ENCODE peak calls at places on chromosomes 16 and 17, in nine cellular contexts. E is thyroid gland, S is adrenal gland, R is bronchial epithelial cell, H is heart right ventricle, Y is HFFc6, G is GM10248, O is BE2C, D is breast epithelium. C is an unnamed sample.

GRCh38 chr16:19119564-19119963 is 5.8 kb downstream of the ITPRIPL2 start:
- DNase-seq in E (no peak), S (no peak), R (peak; percentile 87), H (no peak), Y (peak; percentile 83), G (no peak), O (no peak), D (no peak), C (peak; percentile 95)

GRCh38 chr16:67256701-67257230 is 8.0 kb downstream of the SLC9A5 start:
- DNase-seq in E (no peak), S (no peak), R (no peak), H (no peak), Y (no peak), G (no peak), O (no peak), D (no peak), C (no peak)

GRCh38 chr16:87728026-87728425 is 37.8 kb downstream of the KLHDC4 start:
- DNase-seq in E (no peak), S (no peak), R (no peak), H (no peak), Y (no peak), G (no peak), O (no peak), D (no peak), C (peak; percentile 62)

GRCh38 chr17:38453951-38454421 is 25.7 kb downstream of the ARHGAP23 start:
- DNase-seq in E (no peak), S (peak; percentile 70), R (peak; percentile 39), H (peak; percentile 57), Y (peak; percentile 33), G (no peak), O (peak; percentile 57), D (no peak), C (peak; percentile 55)

GRCh38 chr16:69396187-69397061 is 10.6 kb upstream of the TERF2 start:
- DNase-seq in E (peak; percentile 74), S (peak; percentile 92), R (peak; percentile 87), H (peak; percentile 84), Y (peak; percentile 92), G (peak; percentile 57), O (peak; percentile 83), D (peak; percentile 58), C (peak; percentile 99)

GRCh38 chr16:87840462-87840978 is 28.8 kb downstream of the SLC7A5 start:
- DNase-seq in E (no peak), S (no peak), R (no peak), H (no peak), Y (no peak), G (no peak), O (no peak), D (no peak), C (no peak)

GRCh38 chr16:28218109-28218508 is 6.3 kb upstream of the XPO6 start:
- DNase-seq in E (no peak), S (peak; percentile 65), R (peak; percentile 49), H (no peak), Y (peak; percentile 48), G (peak; percentile 67), O (no peak), D (no peak), C (peak; percentile 74)

GRCh38 chr16:4460936-4461249 is 13.5 kb downstream of the NMRAL1 start:
- DNase-seq in E (no peak), S (no peak), R (no peak), H (no peak), Y (no peak), G (no peak), O (no peak), D (no peak), C (no peak)

GRCh38 chr16:25859645-25860044 is 167.9 kb downstream of the HS3ST4 start:
- DNase-seq in E (no peak), S (no peak), R (no peak), H (no peak), Y (no peak), G (no peak), O (no peak), D (no peak), C (no peak)

DNA sequence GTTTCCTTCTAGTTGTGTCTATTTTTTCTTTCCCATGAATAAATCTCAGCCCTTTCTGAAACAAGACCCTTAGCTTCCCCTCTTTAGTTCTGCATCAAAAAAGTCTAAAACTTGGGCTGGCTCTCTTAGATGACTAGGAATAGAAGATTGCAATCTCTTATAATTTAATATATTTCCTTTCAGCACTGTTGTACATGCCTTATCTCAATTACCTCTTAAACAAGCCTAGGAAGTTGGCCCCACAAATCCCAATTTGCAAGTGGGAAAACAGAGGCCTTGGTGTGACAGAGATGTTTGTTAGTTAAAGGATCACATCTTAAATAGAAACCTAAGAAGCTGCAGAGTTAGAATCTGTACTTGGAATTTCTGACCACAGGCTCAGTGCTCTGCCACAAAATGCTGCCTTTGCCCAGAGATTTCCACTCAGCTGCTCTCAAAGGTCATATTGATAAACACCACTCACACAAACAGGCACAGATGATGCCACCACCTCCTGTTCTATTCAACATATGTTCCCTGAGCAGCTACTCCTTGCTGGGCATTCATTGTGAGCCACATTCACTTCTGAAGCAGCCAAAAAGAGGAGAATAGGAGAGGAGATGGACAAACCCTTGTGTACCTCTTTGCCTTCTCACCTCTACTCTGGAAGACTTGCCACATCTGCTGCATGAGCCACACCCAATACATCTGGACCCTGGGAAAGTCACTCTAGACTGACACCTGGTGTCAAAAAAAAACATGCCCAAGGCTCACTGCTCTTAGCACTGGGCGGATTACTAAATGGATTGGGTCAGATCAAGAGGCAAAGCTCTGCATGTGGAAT is 5.5 kb downstream of the CCDC182 start:
- DNase-seq in E (no peak), S (no peak), R (peak; percentile 58), H (no peak), Y (no peak), G (peak; percentile 51), O (peak; percentile 35), D (no peak), C (peak; percentile 38)
- TF ChIP-seq CTCF in E (peak; percentile 47), S (peak; percentile 39), R (peak; percentile 58), H (no peak), Y (peak; percentile 68), G (peak; percentile 49), O (peak; percentile 76), D (no peak), C (peak; percentile 53)

DNA sequence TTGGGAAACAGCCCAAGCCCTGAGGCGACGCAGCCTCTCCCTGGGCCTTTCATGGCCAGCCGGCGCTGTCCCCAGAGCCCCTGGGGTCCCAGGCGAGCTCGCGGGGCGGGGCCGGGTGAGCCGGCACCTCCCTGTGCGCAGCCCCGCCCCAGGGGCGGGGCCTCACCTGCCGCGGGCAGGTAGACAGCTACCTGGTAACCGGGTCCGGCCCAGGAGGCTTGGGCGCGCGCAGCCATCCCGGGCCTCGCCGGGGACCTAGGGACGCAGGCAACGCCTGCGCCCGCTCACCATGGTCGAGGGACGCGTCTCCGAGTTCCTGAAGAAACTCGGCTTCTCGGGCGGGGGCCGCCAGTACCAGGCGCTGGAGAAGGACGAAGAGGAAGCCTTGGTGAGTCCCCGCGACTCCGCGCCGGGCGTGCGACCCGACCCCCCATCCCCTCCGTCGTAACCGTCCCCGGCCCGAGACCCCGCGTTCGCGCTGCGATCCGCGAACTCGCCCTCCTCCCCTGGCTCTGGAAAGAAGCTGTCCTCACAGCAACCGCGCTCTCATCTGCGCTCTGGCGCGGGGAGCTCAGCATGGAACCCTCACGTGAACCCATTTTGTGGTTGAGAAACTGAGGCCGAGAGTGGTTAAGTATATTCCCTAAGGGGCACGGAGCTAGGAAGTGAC is at the start of gene ATP2C2:
- DNase-seq in E (peak; percentile 87), S (no peak), R (no peak), H (no peak), Y (no peak), G (no peak), O (no peak), D (peak; percentile 69), C (no peak)
- TF ChIP-seq CTCF in E (no peak), S (no peak), R (no peak), H (no peak), Y (no peak), G (no peak), O (no peak), D (no peak), C (no peak)

DNA sequence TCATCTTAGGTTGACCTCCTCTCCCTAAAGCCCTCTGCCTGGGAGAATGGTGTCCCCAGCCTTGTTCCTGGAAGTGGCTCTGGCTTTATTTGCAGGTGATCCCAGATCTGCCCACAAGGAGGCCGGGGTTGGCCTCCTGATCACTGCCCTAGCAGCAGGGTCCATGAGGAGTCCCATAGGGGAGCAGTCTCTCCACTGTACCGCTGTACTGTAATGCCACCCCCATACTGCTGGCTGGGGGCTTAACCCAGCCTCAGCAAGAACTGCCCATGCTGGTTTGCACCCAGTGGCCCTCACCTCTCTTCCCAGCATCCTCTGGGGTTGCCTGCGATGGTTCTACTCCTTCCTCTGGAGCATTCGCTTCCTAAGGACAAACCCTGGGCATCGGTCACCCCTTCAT is 39.1 kb downstream of the PSME3IP1 start:
- DNase-seq in E (no peak), S (no peak), R (no peak), H (no peak), Y (no peak), G (no peak), O (peak; percentile 44), D (no peak), C (no peak)
- TF ChIP-seq CTCF in E (no peak), S (no peak), R (peak; percentile 20), H (no peak), Y (peak; percentile 62), G (no peak), O (peak; percentile 41), D (peak; percentile 11), C (peak; percentile 29)

GRCh38 chr16:10812352-10813122 is 6.1 kb downstream of the TVP23A start:
- DNase-seq in E (no peak), S (no peak), R (no peak), H (no peak), Y (no peak), G (peak; percentile 54), O (no peak), D (no peak), C (no peak)
- TF ChIP-seq CTCF in E (no peak), S (no peak), R (no peak), H (no peak), Y (no peak), G (no peak), O (no peak), D (no peak), C (no peak)

C was measured in fibroblast of villous mesenchyme.